ENCODE peak calls at places on chromosomes 6 and 20, in four cellular contexts. F is osteoblast, V is fibroblast of lung, U is choroid plexus epithelial cell. T is an unnamed sample.

GRCh38 chr6:125930810-125931418 is 25.7 kb upstream of the HINT3 start:
- DNase-seq in F (no peak), V (peak), U (peak), T (no peak)

GRCh38 chr6:158070513-158070912 is 88.8 kb downstream of the SYNJ2 start:
- DNase-seq in F (peak), V (no peak), U (no peak), T (no peak)

GRCh38 chr6:24658573-24659511 is 7.9 kb downstream of the TDP2 start:
- DNase-seq in F (peak), V (peak), U (peak), T (peak)

GRCh38 chr20:45339084-45339483 is 9.1 kb downstream of the SDC4 start:
- DNase-seq in F (no peak), V (no peak), U (no peak), T (no peak)

GRCh38 chr6:157840776-157841175 is 17.7 kb downstream of the SNX9 start:
- DNase-seq in F (no peak), V (peak), U (peak), T (peak)

GRCh38 chr6:6001443-6001842 is 5.3 kb downstream of the NRN1 start:
- DNase-seq in F (peak), V (no peak), U (no peak), T (no peak)

GRCh38 chr6:39951716-39952115 is 17.5 kb upstream of the MOCS1 start:
- DNase-seq in F (no peak), V (peak), U (no peak), T (no peak)

GRCh38 chr6:42332916-42333315 is 115.3 kb upstream of the MRPS10 start:
- DNase-seq in F (no peak), V (no peak), U (no peak), T (no peak)

GRCh38 chr6:111748247-111748647 is 125.0 kb downstream of the FYN start:
- DNase-seq in F (no peak), V (no peak), U (no peak), T (no peak)

GRCh38 chr6:87747646-87748045 is 45.6 kb upstream of the AKIRIN2 start:
- DNase-seq in F (no peak), V (no peak), U (no peak), T (no peak)

GRCh38 chr6:70834520-70834919 is 122.3 kb downstream of the B3GAT2 start:
- DNase-seq in F (no peak), V (peak), U (peak), T (peak)

GRCh38 chr6:89267918-89268317 is 47.2 kb downstream of the GABRR2 start:
- DNase-seq in F (no peak), V (no peak), U (no peak), T (no peak)

GRCh38 chr20:19628570-19629134 is 129.4 kb upstream of the RIN2 start:
- DNase-seq in F (no peak), V (peak), U (peak), T (peak)

GRCh38 chr6:40011844-40012243 is 77.6 kb upstream of the MOCS1 start:
- DNase-seq in F (no peak), V (no peak), U (no peak), T (no peak)

GRCh38 chr6:15322781-15323536 is 77.1 kb downstream of the JARID2 start:
- DNase-seq in F (peak), V (peak), U (no peak), T (peak)

GRCh38 chr6:53395986-53396385 is 47.2 kb upstream of the ELOVL5 start:
- DNase-seq in F (no peak), V (no peak), U (no peak), T (no peak)

GRCh38 chr6:167089243-167090142 is 33.4 kb upstream of the CCR6 start:
- DNase-seq in F (no peak), V (no peak), U (no peak), T (no peak)

GRCh38 chr6:112899541-112899940 is 552.4 kb downstream of the RFPL4B start:
- DNase-seq in F (no peak), V (no peak), U (no peak), T (no peak)

GRCh38 chr20:19269737-19270325 is 57.4 kb downstream of the SLC24A3 start:
- DNase-seq in F (peak), V (peak), U (peak), T (peak)

DNA sequence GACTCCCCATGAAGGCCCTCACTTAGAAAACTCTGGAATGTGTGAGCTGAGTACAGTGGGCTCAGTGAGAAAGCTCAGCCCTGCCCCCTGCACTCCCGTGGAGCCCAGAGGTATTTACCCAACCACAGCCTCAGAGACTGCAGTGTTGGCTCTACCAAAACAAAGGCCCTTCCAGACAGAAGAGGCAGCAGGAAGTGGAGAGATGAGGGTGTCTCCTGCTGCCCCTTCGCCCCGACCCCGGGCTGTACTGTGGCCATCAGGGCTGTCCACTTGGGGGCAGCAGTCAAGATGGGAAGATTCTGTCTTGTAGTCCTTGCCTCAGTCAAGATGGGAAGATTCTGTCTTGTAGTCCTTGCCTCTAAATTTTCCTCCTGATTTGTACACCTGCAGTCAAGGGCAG is 341.3 kb downstream of the TAF4 start:
- DNase-seq in F (peak), V (no peak), U (peak), T (no peak)
- TF ChIP-seq CTCF in F (peak), V (peak), U (peak), T (peak)

DNA sequence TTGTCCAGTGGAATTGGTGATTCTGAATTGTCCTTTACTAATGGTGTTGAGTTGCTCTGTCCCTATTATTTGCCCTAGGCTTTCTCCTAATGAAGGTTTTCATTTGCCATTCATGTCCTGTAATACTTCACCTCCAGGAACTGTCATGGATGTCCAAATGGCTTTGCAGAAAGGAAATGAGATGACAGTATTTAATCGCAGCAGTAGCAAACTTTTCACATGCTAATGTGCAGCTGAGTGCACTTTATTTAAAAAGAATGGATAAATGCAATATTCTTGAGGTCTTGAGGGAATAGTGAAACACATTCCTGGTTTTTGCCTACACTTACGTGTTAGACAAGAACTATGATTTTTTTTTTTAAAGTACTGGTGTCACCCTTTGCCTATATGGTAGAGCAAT is 131.4 kb downstream of the SULF2 start:
- DNase-seq in F (no peak), V (no peak), U (no peak), T (no peak)
- H3K4me3 ChIP-seq in F (no peak), V (no peak), U (no peak), T (no peak)

DNA sequence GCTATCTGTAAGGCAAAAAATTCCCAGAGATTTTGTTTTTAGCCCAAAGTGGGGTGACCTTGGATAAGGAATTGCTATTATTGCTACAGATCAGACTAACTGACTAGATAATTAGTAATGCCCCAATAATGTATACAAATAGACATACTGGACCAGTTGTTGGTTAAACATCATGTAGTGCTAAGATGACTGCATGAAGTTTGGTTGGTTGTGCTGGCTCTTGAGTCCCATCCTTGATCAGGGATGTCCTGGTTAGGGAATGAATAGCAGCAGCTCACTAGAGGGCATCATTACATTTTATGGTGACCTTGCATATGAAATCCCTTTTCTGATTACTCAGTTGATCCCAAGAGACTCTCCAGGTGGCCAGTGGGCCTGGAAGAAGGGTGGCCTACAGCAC is 10.9 kb downstream of the TPBG start:
- DNase-seq in F (no peak), V (no peak), U (peak), T (no peak)
- TF ChIP-seq CTCF in F (no peak), V (no peak), U (peak), T (peak)

DNA sequence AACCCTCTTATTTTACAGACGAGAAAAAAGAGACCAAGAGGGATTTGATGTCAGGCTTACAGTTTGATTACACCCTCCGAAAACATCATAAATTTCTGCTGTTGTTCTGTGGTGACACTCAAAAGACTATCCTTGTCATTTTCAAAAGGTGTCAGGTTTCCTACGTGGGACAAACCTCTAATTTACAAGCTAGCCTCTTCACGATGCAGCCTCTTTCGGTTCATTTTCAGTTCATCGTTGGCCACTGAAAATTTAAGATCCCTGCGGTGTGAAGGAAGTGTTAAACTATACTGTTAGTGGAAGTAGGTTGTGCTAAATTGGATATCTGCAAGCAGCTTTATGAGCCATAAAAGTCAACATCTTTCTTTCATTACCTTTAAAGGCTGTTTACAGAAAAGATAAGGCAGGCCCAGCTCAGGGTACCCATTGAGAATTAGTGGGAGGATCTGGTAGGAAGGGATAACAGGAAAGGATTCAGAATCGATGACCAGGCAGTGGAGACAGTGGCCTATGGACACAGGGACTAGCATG is 329.2 kb upstream of the SOX4 start:
- DNase-seq in F (no peak), V (no peak), U (no peak), T (no peak)
- H3K4me3 ChIP-seq in F (peak), V (no peak), U (no peak), T (no peak)

DNA sequence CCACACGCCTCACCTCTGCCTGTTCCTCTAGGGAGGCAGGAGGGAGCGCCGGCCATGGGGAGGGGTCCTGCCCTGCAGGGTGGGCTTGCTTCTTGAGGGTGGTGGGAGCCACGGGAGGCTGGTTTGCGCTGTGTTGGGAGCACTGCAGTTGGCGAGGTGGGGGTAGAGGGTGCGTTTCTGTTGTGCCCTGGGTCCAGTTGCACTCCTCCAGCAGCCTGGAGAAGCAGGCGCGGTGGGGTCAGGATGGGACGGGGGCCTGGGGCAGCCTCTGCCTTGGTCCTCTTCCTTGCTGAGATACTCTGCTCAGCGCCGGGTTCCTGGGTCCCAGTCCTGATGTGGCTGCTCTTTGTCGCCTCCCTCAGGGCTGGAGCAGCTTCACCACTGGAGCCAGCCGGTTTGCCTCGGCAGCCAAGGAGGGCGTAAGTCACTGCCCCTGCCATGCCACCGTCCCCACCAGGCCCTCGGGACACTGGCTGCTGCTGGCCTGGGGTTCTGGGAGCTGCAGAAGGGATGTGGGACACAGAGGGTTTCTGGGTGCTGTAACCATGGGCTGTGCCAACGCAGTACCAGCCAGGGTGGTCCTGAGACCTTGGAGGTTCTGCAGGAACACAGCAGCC is 8.4 kb downstream of the ARFGAP1 start:
- DNase-seq in F (no peak), V (no peak), U (no peak), T (no peak)
- TF ChIP-seq CTCF in F (no peak), V (peak), U (peak), T (peak)

GRCh38 chr6:2877057-2877882 is 25.8 kb downstream of the SERPINB9 start:
- DNase-seq in F (no peak), V (peak), U (peak), T (peak)
- H3K4me3 ChIP-seq in F (peak), V (no peak), U (peak), T (no peak)

GRCh38 chr6:109791301-109791700 is 100.2 kb downstream of the FIG4 start:
- DNase-seq in F (peak), V (no peak), U (no peak), T (peak)
- TF ChIP-seq CTCF in F (no peak), V (no peak), U (no peak), T (peak)

T was measured in fibroblast of mammary gland.